ENCODE peak calls at places on chromosomes 3 and 15, in ten cellular contexts. W is cardiac fibroblast; V is CD8-positive, alpha-beta T cell; U is colonic mucosa; O is stomach; N is hepatocyte; M is A549; T is fibroblast of lung; H is tibial nerve; G is AG09309. Z is an unnamed sample.

GRCh38 chr3:185657691-185658503 is 71.8 kb downstream of the SENP2 start:
- DNase-seq in W (no peak), V (no peak), U (no peak), O (no peak), N (no peak), M (no peak), T (no peak), H (no peak), G (no peak), Z (no peak)

GRCh38 chr3:1092061-1092460 is 763 bp upstream of the CNTN6 start:
- DNase-seq in W (no peak), V (no peak), U (no peak), O (no peak), N (no peak), M (no peak), T (peak; percentile 47), H (no peak), G (no peak), Z (no peak)

GRCh38 chr3:184050217-184050847 is 2.5 kb upstream of the HTR3C start:
- DNase-seq in W (no peak), V (no peak), U (peak; percentile 21), O (peak; percentile 80), N (no peak), M (no peak), T (no peak), H (no peak), G (no peak), Z (no peak)

GRCh38 chr15:52278636-52279367 is 16.8 kb downstream of the MYO5C start:
- DNase-seq in W (no peak), V (no peak), U (no peak), O (no peak), N (no peak), M (no peak), T (no peak), H (no peak), G (no peak), Z (no peak)

GRCh38 chr3:46959169-46959515 is 17.4 kb downstream of the CCDC12 start:
- DNase-seq in W (no peak), V (no peak), U (no peak), O (no peak), N (no peak), M (no peak), T (no peak), H (no peak), G (no peak), Z (no peak)

GRCh38 chr15:33007295-33007855 is 187.1 kb downstream of the FMN1 start:
- DNase-seq in W (peak; percentile 70), V (no peak), U (no peak), O (no peak), N (peak; percentile 16), M (peak; percentile 67), T (peak; percentile 62), H (no peak), G (no peak), Z (no peak)

GRCh38 chr15:83892498-83892897 is 238.6 kb downstream of the ADAMTSL3 start:
- DNase-seq in W (no peak), V (no peak), U (no peak), O (no peak), N (no peak), M (no peak), T (no peak), H (no peak), G (no peak), Z (no peak)

GRCh38 chr3:43259626-43260025 is 26.7 kb upstream of the SNRK start:
- DNase-seq in W (no peak), V (no peak), U (no peak), O (no peak), N (no peak), M (no peak), T (no peak), H (no peak), G (no peak), Z (no peak)

GRCh38 chr3:100900671-100901070 is 92.5 kb downstream of the ABI3BP start:
- DNase-seq in W (peak; percentile 67), V (no peak), U (no peak), O (no peak), N (no peak), M (no peak), T (peak; percentile 14), H (no peak), G (no peak), Z (no peak)

GRCh38 chr3:4994823-4995499 is 15.7 kb downstream of the BHLHE40 start:
- DNase-seq in W (peak; percentile 98), V (no peak), U (peak; percentile 44), O (peak; percentile 59), N (peak; percentile 67), M (peak; percentile 84), T (peak; percentile 96), H (peak; percentile 54), G (no peak), Z (no peak)

GRCh38 chr3:4995500-4996053 is 16.3 kb downstream of the BHLHE40 start:
- DNase-seq in W (peak; percentile 94), V (no peak), U (peak; percentile 17), O (no peak), N (no peak), M (no peak), T (peak; percentile 87), H (no peak), G (no peak), Z (no peak)

GRCh38 chr3:4996223-4996765 is 17.1 kb downstream of the BHLHE40 start:
- DNase-seq in W (no peak), V (no peak), U (peak; percentile 15), O (no peak), N (no peak), M (no peak), T (no peak), H (no peak), G (no peak), Z (no peak)

GRCh38 chr3:4997946-4998345 is 18.7 kb downstream of the BHLHE40 start:
- DNase-seq in W (no peak), V (no peak), U (no peak), O (no peak), N (no peak), M (no peak), T (no peak), H (no peak), G (no peak), Z (no peak)

GRCh38 chr3:4996771-4997291 is 17.6 kb downstream of the BHLHE40 start:
- DNase-seq in W (no peak), V (no peak), U (peak; percentile 20), O (no peak), N (no peak), M (no peak), T (no peak), H (no peak), G (no peak), Z (no peak)
- TF ChIP-seq CTCF in W (no peak), V (no peak), U (no peak), O (no peak), N (no peak), M (no peak), T (no peak), H (no peak), G (no peak), Z (no peak)

DNA sequence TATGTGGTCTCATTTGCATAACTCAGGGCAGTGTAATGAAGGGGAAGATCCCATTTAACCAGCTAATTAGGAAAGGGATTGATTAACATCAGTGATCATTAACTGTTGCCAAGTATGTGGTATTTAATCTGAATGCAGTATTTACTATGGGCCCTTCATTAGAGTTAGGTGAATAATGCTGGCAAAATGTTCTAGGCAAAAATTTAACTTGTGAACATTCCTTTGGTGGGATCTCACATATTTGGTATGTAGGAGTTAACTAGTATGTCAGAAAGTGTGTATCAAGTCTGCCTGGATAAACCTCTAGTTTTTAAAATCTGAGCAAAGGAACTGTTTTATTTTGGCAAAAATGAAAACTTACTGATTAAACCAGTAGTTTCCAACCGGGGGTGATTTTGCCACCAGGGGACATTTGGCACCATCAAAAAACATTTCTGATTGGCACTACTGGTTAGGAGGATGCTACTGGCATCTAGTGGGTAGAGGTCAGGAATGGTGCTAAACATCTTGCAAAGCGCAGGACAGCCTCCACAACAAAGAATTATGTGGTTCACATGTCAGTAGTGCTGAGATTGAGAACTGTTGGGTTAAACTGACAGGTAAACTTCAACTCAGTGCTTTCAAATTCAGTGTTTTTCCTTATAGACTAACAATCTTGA is 22.5 kb downstream of the LRTM1 start:
- DNase-seq in W (peak; percentile 53), V (no peak), U (no peak), O (no peak), N (no peak), M (no peak), T (peak; percentile 83), H (no peak), G (no peak), Z (no peak)
- TF ChIP-seq CTCF in W (no peak), V (no peak), U (no peak), O (no peak), N (no peak), M (no peak), T (no peak), H (no peak), G (no peak), Z (no peak)

GRCh38 chr3:63462732-63463131 is 184.6 kb downstream of the SYNPR start:
- DNase-seq in W (no peak), V (no peak), U (no peak), O (no peak), N (no peak), M (no peak), T (no peak), H (no peak), G (no peak), Z (no peak)
- TF ChIP-seq CTCF in W (no peak), V (no peak), U (no peak), O (no peak), N (no peak), M (no peak), T (no peak), H (no peak), G (no peak), Z (no peak)

GRCh38 chr3:72032435-72033118 is 247.6 kb upstream of the PROK2 start:
- DNase-seq in W (no peak), V (no peak), U (no peak), O (no peak), N (no peak), M (no peak), T (no peak), H (no peak), G (no peak), Z (no peak)

GRCh38 chr3:72034956-72035355 is 250.0 kb upstream of the PROK2 start:
- DNase-seq in W (no peak), V (no peak), U (no peak), O (no peak), N (no peak), M (no peak), T (no peak), H (no peak), G (no peak), Z (no peak)

GRCh38 chr3:72035606-72036005 is 250.7 kb upstream of the PROK2 start:
- DNase-seq in W (no peak), V (no peak), U (no peak), O (no peak), N (no peak), M (no peak), T (no peak), H (no peak), G (no peak), Z (no peak)

GRCh38 chr3:72033709-72034428 is 248.9 kb upstream of the PROK2 start:
- DNase-seq in W (no peak), V (no peak), U (no peak), O (no peak), N (no peak), M (no peak), T (no peak), H (no peak), G (no peak), Z (no peak)

DNA sequence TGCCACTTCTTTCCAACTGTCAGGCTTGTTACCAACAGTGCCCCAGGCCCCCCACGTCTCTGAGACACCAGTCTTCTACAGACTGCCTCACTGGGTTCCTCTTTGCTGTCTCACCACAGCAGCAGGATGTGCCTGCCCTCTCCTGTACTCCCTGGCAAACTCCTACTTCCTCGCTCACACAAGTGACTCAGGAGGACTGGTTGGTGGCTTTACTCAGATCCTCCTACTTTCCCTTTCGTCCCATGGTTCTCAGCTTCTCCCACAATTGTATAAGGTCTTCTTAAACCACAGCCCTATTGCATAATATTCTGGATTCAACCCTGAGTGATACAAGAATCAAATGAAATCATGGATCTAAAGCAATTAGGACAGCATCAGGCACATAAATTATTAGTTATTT is 246.6 kb upstream of the PROK2 start:
- DNase-seq in W (peak; percentile 79), V (no peak), U (no peak), O (no peak), N (no peak), M (no peak), T (peak; percentile 51), H (no peak), G (peak; percentile 61), Z (no peak)
- TF ChIP-seq CTCF in W (peak; percentile 14), V (no peak), U (no peak), O (no peak), N (no peak), M (no peak), T (no peak), H (no peak), G (peak; percentile 31), Z (no peak)